ENCODE peak calls at places on chromosomes 7 and 10, in five cellular contexts. One of them, this sample, is unnamed.

GRCh38 chr7:82382276-82382675 is 61.3 kb downstream of the CACNA2D1 start:
- DNase-seq in ovary: no peak
- DNase-seq in activated CD4-positive, alpha-beta T cell treated with anti-CD3 and anti-CD28 coated beads, Interleukin-2, amount 10 ng/mL, durations not matched to agents 7 days and 5 days: no peak
- DNase-seq in left ventricle myocardium inferior: no peak
- DNase-seq in A172: no peak
- DNase-seq in this sample: no peak

GRCh38 chr7:155844019-155844453 is 31.8 kb upstream of the SHH start:
- DNase-seq in ovary: no peak
- DNase-seq in activated CD4-positive, alpha-beta T cell treated with anti-CD3 and anti-CD28 coated beads, Interleukin-2, amount 10 ng/mL, durations not matched to agents 7 days and 5 days: no peak
- DNase-seq in left ventricle myocardium inferior: no peak
- DNase-seq in A172: no peak
- DNase-seq in this sample: no peak

GRCh38 chr10:103855424-103855823 is at the start of gene SH3PXD2A:
- DNase-seq in ovary: peak
- DNase-seq in activated CD4-positive, alpha-beta T cell treated with anti-CD3 and anti-CD28 coated beads, Interleukin-2, amount 10 ng/mL, durations not matched to agents 7 days and 5 days: peak
- DNase-seq in left ventricle myocardium inferior: peak
- DNase-seq in A172: no peak
- DNase-seq in this sample: peak

GRCh38 chr10:75398630-75399460 is 2.7 kb downstream of the ZNF503 start:
- DNase-seq in ovary: peak
- DNase-seq in activated CD4-positive, alpha-beta T cell treated with anti-CD3 and anti-CD28 coated beads, Interleukin-2, amount 10 ng/mL, durations not matched to agents 7 days and 5 days: no peak
- DNase-seq in left ventricle myocardium inferior: peak
- DNase-seq in A172: no peak
- DNase-seq in this sample: no peak

GRCh38 chr10:101833466-101833865 is 10.1 kb downstream of the KCNIP2 start:
- DNase-seq in ovary: no peak
- DNase-seq in activated CD4-positive, alpha-beta T cell treated with anti-CD3 and anti-CD28 coated beads, Interleukin-2, amount 10 ng/mL, durations not matched to agents 7 days and 5 days: no peak
- DNase-seq in left ventricle myocardium inferior: no peak
- DNase-seq in A172: no peak
- DNase-seq in this sample: no peak

GRCh38 chr10:10677479-10677878 is 340.2 kb upstream of the CELF2 start:
- DNase-seq in ovary: peak
- DNase-seq in activated CD4-positive, alpha-beta T cell treated with anti-CD3 and anti-CD28 coated beads, Interleukin-2, amount 10 ng/mL, durations not matched to agents 7 days and 5 days: peak
- DNase-seq in left ventricle myocardium inferior: peak
- DNase-seq in A172: no peak
- DNase-seq in this sample: peak

GRCh38 chr10:42548254-42548653 is 90.1 kb downstream of the ZNF33B start:
- DNase-seq in ovary: no peak
- DNase-seq in activated CD4-positive, alpha-beta T cell treated with anti-CD3 and anti-CD28 coated beads, Interleukin-2, amount 10 ng/mL, durations not matched to agents 7 days and 5 days: no peak
- DNase-seq in left ventricle myocardium inferior: no peak
- DNase-seq in A172: no peak
- DNase-seq in this sample: no peak

GRCh38 chr10:127151541-127151940 is 44.9 kb downstream of the INSYN2A start:
- DNase-seq in ovary: no peak
- DNase-seq in activated CD4-positive, alpha-beta T cell treated with anti-CD3 and anti-CD28 coated beads, Interleukin-2, amount 10 ng/mL, durations not matched to agents 7 days and 5 days: no peak
- DNase-seq in left ventricle myocardium inferior: no peak
- DNase-seq in A172: peak
- DNase-seq in this sample: no peak

GRCh38 chr7:51213618-51214017 is 103.0 kb downstream of the COBL start:
- DNase-seq in ovary: no peak
- DNase-seq in activated CD4-positive, alpha-beta T cell treated with anti-CD3 and anti-CD28 coated beads, Interleukin-2, amount 10 ng/mL, durations not matched to agents 7 days and 5 days: no peak
- DNase-seq in left ventricle myocardium inferior: no peak
- DNase-seq in A172: no peak
- DNase-seq in this sample: no peak

GRCh38 chr10:62193479-62193878 is 75.2 kb downstream of the RTKN2 start:
- DNase-seq in ovary: no peak
- DNase-seq in activated CD4-positive, alpha-beta T cell treated with anti-CD3 and anti-CD28 coated beads, Interleukin-2, amount 10 ng/mL, durations not matched to agents 7 days and 5 days: no peak
- DNase-seq in left ventricle myocardium inferior: no peak
- DNase-seq in A172: no peak
- DNase-seq in this sample: no peak

This sample was measured in activated naive CD4-positive, alpha-beta T cell treated with anti-CD3 and anti-CD28 coated beads for 36 hours.